ENCODE peak calls at places on chromosomes 7 and 10, in four cellular contexts. D is choroid plexus epithelial cell, Q is fibroblast of the aortic adventitia, X is ovary. G is an unnamed sample.

GRCh38 chr10:50674469-50675254 is 50.9 kb upstream of the SGMS1 start:
- DNase-seq in Q (no peak), D (no peak), X (no peak), G (no peak)

GRCh38 chr10:98414932-98415709 is at the start of gene PYROXD2:
- DNase-seq in D (peak), Q (peak), X (peak), G (peak)

GRCh38 chr7:79740076-79740475 is 286.6 kb upstream of the MAGI2 start:
- DNase-seq in X (no peak), D (no peak), Q (no peak), G (no peak)

GRCh38 chr10:11684717-11685645 is 57.2 kb upstream of the ECHDC3 start:
- DNase-seq in D (peak), X (peak), Q (peak), G (peak)

GRCh38 chr7:14170872-14171271 is 181.4 kb upstream of the ETV1 start:
- DNase-seq in Q (no peak), D (no peak), X (no peak), G (no peak)

GRCh38 chr7:132422502-132423101 is 153.7 kb downstream of the PLXNA4 start:
- DNase-seq in D (no peak), Q (peak), X (no peak), G (no peak)

GRCh38 chr10:83518779-83519178 is 620.5 kb upstream of the GHITM start:
- DNase-seq in X (no peak), D (no peak), Q (no peak), G (no peak)

GRCh38 chr10:49140306-49141175 is 6.7 kb upstream of the FAM170B start:
- DNase-seq in X (no peak), Q (no peak), D (no peak), G (no peak)

GRCh38 chr7:158111906-158112570 is 475.6 kb downstream of the PTPRN2 start:
- DNase-seq in Q (no peak), X (no peak), D (no peak), G (no peak)

GRCh38 chr7:45973725-45974532 is 52.9 kb upstream of the IGFBP3 start:
- DNase-seq in D (peak), Q (no peak), X (no peak), G (no peak)

GRCh38 chr7:51785171-51785570 is 468.6 kb upstream of the COBL start:
- DNase-seq in X (no peak), Q (no peak), D (no peak), G (no peak)

GRCh38 chr7:51785806-51786205 is 469.2 kb upstream of the COBL start:
- DNase-seq in Q (no peak), X (no peak), D (no peak), G (no peak)

GRCh38 chr7:51789494-51789893 is 472.9 kb upstream of the COBL start:
- DNase-seq in X (no peak), D (no peak), Q (no peak), G (no peak)

DNA sequence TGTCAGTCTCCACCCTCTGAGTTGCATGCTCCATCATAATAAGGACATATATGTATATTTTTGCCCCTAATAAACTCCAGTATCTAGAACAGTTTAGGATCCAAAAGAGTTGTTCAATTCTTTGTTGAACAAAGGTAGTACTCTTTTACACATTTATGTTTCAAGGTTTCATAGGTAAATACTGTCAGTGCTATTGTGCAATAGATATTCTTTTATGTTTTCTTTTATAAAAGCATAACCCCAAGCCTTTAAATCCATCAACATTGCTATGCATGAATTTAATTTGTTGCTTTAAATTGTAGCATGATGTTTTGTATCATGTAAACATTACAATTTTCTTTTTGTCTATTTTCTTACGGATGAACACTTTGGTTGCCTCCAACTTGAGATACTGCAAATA is 469.7 kb upstream of the COBL start:
- DNase-seq in X (no peak), Q (no peak), D (no peak), G (no peak)
- H3K4me3 ChIP-seq in X (no peak), Q (no peak), D (no peak), G (no peak)

DNA sequence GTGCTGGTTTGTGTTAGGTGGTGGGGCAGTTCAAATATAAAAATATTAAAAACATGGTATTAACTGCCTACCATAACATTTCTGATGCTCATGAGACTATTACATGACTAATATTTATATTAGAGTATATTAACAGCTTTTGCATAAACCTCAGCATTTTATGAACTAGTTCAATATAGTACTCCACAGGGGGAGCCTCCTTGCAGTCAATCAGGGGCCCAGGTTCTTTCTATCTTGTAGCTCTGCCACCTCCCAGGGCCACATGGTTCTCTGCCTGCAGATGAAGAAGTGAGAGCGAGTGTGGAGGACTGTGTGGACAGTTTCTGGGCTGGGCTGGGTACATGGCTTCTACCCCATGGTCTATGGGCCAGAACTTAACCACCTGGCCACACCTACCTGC is 159.5 kb downstream of the RPS24 start:
- DNase-seq in D (no peak), X (no peak), Q (no peak), G (no peak)
- H3K4me3 ChIP-seq in D (no peak), X (no peak), Q (no peak), G (no peak)

GRCh38 chr10:4334853-4335252 is 491.2 kb upstream of the AKR1E2 start:
- DNase-seq in D (no peak), X (no peak), Q (no peak), G (no peak)
- H3K4me3 ChIP-seq in D (no peak), X (no peak), Q (no peak), G (no peak)

GRCh38 chr10:62384447-62385081 is 10.4 kb downstream of the ZNF365 start:
- DNase-seq in Q (no peak), X (no peak), D (no peak), G (no peak)
- H3K4me3 ChIP-seq in Q (no peak), X (no peak), D (no peak), G (no peak)

DNA sequence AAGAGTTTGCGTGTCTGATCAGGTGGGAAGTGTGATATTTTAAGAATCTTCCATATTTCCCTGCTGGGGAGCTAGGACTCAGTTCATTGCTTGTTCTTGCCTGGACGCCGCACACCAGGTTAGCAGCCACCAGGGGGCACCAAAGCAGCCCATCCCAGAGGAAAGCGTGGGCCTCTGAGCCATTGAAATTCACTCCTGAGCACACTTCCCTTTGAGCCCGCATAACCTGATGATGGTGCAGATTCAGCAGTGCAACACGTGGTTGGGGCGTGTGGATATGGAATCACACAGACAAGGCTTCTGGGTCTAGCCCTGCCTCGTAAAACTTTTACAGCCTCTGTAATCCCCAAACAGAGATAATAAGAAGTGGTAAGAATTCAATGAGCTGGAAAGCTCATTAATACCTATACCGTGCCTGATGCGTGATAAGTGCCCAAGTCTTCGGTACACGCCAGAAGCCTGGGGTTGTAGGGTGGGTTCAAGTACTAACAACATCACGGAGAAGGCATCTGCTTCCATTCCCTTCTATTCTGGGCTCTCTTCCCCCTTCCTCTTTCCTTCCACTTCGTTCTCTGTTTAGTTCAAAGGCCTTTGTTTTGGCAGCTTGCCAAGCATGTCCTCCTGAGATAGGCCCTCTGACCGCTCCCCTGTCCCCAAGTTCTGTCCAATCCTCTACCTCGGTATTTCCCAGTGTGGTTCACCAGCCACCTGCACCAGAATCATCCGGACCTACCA is 130.1 kb upstream of the KMT2E start:
- DNase-seq in Q (peak), X (peak), D (peak), G (peak)
- H3K4me3 ChIP-seq in Q (no peak), X (no peak), D (no peak), G (no peak)

GRCh38 chr10:19640864-19641263 is 175.4 kb upstream of the PLXDC2 start:
- DNase-seq in Q (no peak), D (no peak), X (no peak), G (no peak)

GRCh38 chr10:19634163-19634562 is 182.1 kb upstream of the PLXDC2 start:
- DNase-seq in D (no peak), Q (no peak), X (no peak), G (no peak)

GRCh38 chr10:19638173-19638872 is 177.9 kb upstream of the PLXDC2 start:
- DNase-seq in Q (peak), D (peak), X (no peak), G (peak)

DNA sequence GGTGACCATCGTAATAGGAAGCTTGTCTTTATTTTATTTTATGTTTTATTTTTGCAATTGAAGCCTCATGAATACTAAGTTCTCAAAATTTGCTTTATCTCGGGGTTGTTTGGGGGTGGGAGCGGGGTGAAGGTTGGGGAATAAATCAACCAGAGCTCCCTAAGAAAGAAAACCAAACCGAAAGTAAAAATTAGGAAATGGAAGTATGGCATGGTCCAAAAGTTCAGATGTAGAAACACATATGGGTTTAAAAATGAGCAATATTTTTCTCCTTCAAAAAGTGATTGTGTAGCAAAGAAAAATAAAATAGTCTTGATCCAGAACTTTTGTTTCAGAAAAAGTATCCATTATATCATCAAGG is 177.4 kb upstream of the PLXDC2 start:
- DNase-seq in X (no peak), D (no peak), Q (no peak), G (no peak)
- H3K4me3 ChIP-seq in X (peak), D (peak), Q (peak), G (no peak)

GRCh38 chr10:3779146-3779707 is 5.8 kb downstream of the KLF6 start:
- DNase-seq in Q (peak), D (peak), X (no peak), G (no peak)
- H3K4me3 ChIP-seq in Q (peak), D (peak), X (peak), G (no peak)

DNA sequence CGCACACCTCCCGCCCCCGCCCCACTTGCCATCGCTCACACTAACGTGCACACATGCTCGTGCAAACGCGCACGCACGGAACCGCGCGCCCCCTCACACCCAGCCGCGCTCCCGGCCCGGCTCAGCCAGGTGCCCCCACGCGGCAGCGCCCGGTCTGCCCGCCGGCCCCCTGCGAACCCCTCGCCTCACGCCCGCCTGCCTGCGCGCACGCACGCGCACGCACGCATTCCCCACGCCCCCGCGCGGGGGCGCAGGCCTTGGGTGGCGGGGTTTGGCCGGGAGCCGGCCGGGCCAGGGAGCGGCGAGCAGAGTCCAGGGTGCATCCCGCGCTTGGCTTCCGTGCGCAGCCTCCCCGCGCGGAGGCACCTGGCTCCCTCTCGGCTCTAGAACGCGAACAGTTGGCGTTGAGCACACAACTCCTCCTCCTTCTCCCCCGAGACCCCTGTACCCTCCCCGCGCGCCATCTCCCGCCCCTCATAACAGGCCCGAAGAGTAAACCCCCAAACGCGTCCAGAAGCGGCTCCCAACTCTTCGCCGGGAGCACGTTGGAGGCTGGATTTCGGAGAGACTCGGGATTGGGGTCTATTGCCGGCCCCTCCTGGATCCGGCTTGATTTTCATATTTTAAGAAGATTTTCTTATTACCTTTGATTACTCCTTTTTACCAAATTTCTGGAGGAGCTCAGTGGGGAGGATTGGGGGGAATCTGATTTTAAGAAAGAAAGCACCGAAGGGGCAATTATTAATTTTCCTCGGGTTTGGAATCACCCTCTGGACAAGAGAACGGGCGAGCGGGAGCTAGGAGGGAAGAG is 546 bp upstream of the SORCS3 start:
- DNase-seq in Q (no peak), X (peak), D (no peak), G (no peak)
- H3K4me3 ChIP-seq in Q (peak), X (no peak), D (no peak), G (no peak)

GRCh38 chr10:44983895-44984278 is 5.3 kb upstream of the DEPP1 start:
- DNase-seq in Q (no peak), X (peak), D (no peak), G (no peak)

GRCh38 chr10:44983066-44983894 is 4.7 kb upstream of the DEPP1 start:
- DNase-seq in D (no peak), Q (no peak), X (peak), G (no peak)

GRCh38 chr10:44986670-44987069 is 8.1 kb upstream of the DEPP1 start:
- DNase-seq in X (no peak), D (peak), Q (peak), G (no peak)

GRCh38 chr10:44985175-44985681 is 6.6 kb upstream of the DEPP1 start:
- DNase-seq in D (peak), X (peak), Q (peak), G (no peak)

DNA sequence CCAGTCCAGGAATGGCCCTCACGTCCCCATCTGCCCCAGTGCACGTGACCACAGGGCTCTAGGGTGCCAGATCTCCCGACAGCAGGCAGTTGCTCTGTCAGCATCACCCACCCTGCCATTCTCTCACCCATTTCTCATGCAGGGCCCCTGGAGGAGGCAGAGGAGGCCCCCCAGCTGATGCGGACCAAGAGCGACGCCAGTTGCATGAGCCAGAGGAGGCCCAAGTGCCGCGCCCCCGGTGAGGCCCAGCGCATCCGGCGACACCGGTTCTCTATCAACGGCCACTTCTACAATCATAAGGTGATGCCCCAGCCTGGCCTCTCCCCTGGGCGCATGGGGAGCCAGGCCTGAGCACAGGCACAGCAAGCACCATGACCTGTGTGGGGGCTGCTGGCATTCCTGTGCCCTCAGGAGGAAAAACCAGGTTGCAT is 6.1 kb upstream of the DEPP1 start:
- DNase-seq in X (peak), D (no peak), Q (no peak), G (no peak)
- H3K4me3 ChIP-seq in X (no peak), D (no peak), Q (no peak), G (no peak)